ENCODE peak calls at places on chromosome 22, in eight cellular contexts. One of them, this sample, is unnamed.

GRCh38 chr22:47610766-47611165 is 848.3 kb downstream of the TBC1D22A start:
- DNase-seq in HCT116: no peak
- DNase-seq in hepatocyte: no peak
- DNase-seq in PC-3: no peak
- DNase-seq in PC-9: no peak
- DNase-seq in GM23338: no peak
- DNase-seq in OCI-LY7: no peak
- DNase-seq in SK-N-SH: no peak
- DNase-seq in this sample: no peak

GRCh38 chr22:26904483-26904882 is 247.1 kb downstream of the MIAT start:
- DNase-seq in HCT116: no peak
- DNase-seq in hepatocyte: no peak
- DNase-seq in PC-3: no peak
- DNase-seq in PC-9: no peak
- DNase-seq in GM23338: peak; percentile 50
- DNase-seq in OCI-LY7: no peak
- DNase-seq in SK-N-SH: no peak
- DNase-seq in this sample: no peak

GRCh38 chr22:33975841-33976240 is 55.6 kb upstream of the LARGE1 start:
- DNase-seq in HCT116: no peak
- DNase-seq in hepatocyte: no peak
- DNase-seq in PC-3: no peak
- DNase-seq in PC-9: no peak
- DNase-seq in GM23338: no peak
- DNase-seq in OCI-LY7: no peak
- DNase-seq in SK-N-SH: no peak
- DNase-seq in this sample: no peak

GRCh38 chr22:18031670-18032454 is 7.5 kb upstream of the MICAL3 start:
- DNase-seq in HCT116: peak; percentile 82
- DNase-seq in hepatocyte: peak; percentile 59
- DNase-seq in PC-3: peak; percentile 95
- DNase-seq in PC-9: peak; percentile 90
- DNase-seq in GM23338: no peak
- DNase-seq in OCI-LY7: no peak
- DNase-seq in SK-N-SH: no peak
- DNase-seq in this sample: peak; percentile 98

GRCh38 chr22:45094826-45095225 is 68.9 kb upstream of the NUP50 start:
- DNase-seq in HCT116: no peak
- DNase-seq in hepatocyte: no peak
- DNase-seq in PC-3: no peak
- DNase-seq in PC-9: no peak
- DNase-seq in GM23338: no peak
- DNase-seq in OCI-LY7: no peak
- DNase-seq in SK-N-SH: no peak
- DNase-seq in this sample: peak; percentile 33

GRCh38 chr22:28808716-28809355 is 8.5 kb upstream of the XBP1 start:
- DNase-seq in HCT116: no peak
- DNase-seq in hepatocyte: no peak
- DNase-seq in PC-3: no peak
- DNase-seq in PC-9: no peak
- DNase-seq in GM23338: no peak
- DNase-seq in OCI-LY7: no peak
- DNase-seq in SK-N-SH: no peak
- DNase-seq in this sample: no peak

GRCh38 chr22:26671317-26672059 is 14.1 kb downstream of the MIAT start:
- DNase-seq in HCT116: no peak
- DNase-seq in hepatocyte: no peak
- DNase-seq in PC-3: no peak
- DNase-seq in PC-9: no peak
- DNase-seq in GM23338: peak; percentile 58
- DNase-seq in OCI-LY7: peak; percentile 86
- DNase-seq in SK-N-SH: no peak
- DNase-seq in this sample: no peak

GRCh38 chr22:48445113-48445827 is 1382.4 kb downstream of the BRD1 start:
- DNase-seq in HCT116: no peak
- DNase-seq in hepatocyte: no peak
- DNase-seq in PC-3: no peak
- DNase-seq in PC-9: no peak
- DNase-seq in GM23338: no peak
- DNase-seq in OCI-LY7: peak; percentile 38
- DNase-seq in SK-N-SH: no peak
- DNase-seq in this sample: peak; percentile 74

GRCh38 chr22:43800970-43801369 is 11.1 kb downstream of the EFCAB6 start:
- DNase-seq in HCT116: no peak
- DNase-seq in hepatocyte: no peak
- DNase-seq in PC-3: no peak
- DNase-seq in PC-9: no peak
- DNase-seq in GM23338: no peak
- DNase-seq in OCI-LY7: no peak
- DNase-seq in SK-N-SH: no peak
- DNase-seq in this sample: no peak

GRCh38 chr22:47620391-47620790 is 857.9 kb downstream of the TBC1D22A start:
- DNase-seq in HCT116: no peak
- DNase-seq in hepatocyte: no peak
- DNase-seq in PC-3: no peak
- DNase-seq in PC-9: no peak
- DNase-seq in GM23338: no peak
- DNase-seq in OCI-LY7: no peak
- DNase-seq in SK-N-SH: no peak
- DNase-seq in this sample: no peak

GRCh38 chr22:47398921-47399790 is 636.7 kb downstream of the TBC1D22A start:
- DNase-seq in HCT116: no peak
- DNase-seq in hepatocyte: no peak
- DNase-seq in PC-3: no peak
- DNase-seq in PC-9: no peak
- DNase-seq in GM23338: no peak
- DNase-seq in OCI-LY7: no peak
- DNase-seq in SK-N-SH: no peak
- DNase-seq in this sample: no peak

GRCh38 chr22:37681556-37682049 is 4.5 kb upstream of the NOL12 start:
- DNase-seq in HCT116: peak; percentile 62
- DNase-seq in hepatocyte: peak; percentile 89
- DNase-seq in PC-3: peak; percentile 74
- DNase-seq in PC-9: peak; percentile 78
- DNase-seq in GM23338: peak; percentile 91
- DNase-seq in OCI-LY7: peak; percentile 81
- DNase-seq in SK-N-SH: peak; percentile 82
- DNase-seq in this sample: peak; percentile 88

GRCh38 chr22:47776329-47776728 is 1013.9 kb downstream of the TBC1D22A start:
- DNase-seq in HCT116: no peak
- DNase-seq in hepatocyte: no peak
- DNase-seq in PC-3: no peak
- DNase-seq in PC-9: no peak
- DNase-seq in GM23338: no peak
- DNase-seq in OCI-LY7: no peak
- DNase-seq in SK-N-SH: no peak
- DNase-seq in this sample: no peak

GRCh38 chr22:24948356-24949202 is 2.1 kb upstream of the LHFPL7 start:
- DNase-seq in HCT116: no peak
- DNase-seq in hepatocyte: no peak
- DNase-seq in PC-3: no peak
- DNase-seq in PC-9: no peak
- DNase-seq in GM23338: peak; percentile 58
- DNase-seq in OCI-LY7: no peak
- DNase-seq in SK-N-SH: no peak
- DNase-seq in this sample: peak; percentile 17

GRCh38 chr22:28703436-28703835 is 23.8 kb upstream of the TTC28 start:
- DNase-seq in HCT116: no peak
- DNase-seq in hepatocyte: no peak
- DNase-seq in PC-3: no peak
- DNase-seq in PC-9: no peak
- DNase-seq in GM23338: no peak
- DNase-seq in OCI-LY7: no peak
- DNase-seq in SK-N-SH: no peak
- DNase-seq in this sample: no peak

GRCh38 chr22:40661661-40662060 is 17.6 kb upstream of the MCHR1 start:
- DNase-seq in HCT116: no peak
- DNase-seq in hepatocyte: no peak
- DNase-seq in PC-3: no peak
- DNase-seq in PC-9: no peak
- DNase-seq in GM23338: no peak
- DNase-seq in OCI-LY7: no peak
- DNase-seq in SK-N-SH: no peak
- DNase-seq in this sample: peak; percentile 21

DNA sequence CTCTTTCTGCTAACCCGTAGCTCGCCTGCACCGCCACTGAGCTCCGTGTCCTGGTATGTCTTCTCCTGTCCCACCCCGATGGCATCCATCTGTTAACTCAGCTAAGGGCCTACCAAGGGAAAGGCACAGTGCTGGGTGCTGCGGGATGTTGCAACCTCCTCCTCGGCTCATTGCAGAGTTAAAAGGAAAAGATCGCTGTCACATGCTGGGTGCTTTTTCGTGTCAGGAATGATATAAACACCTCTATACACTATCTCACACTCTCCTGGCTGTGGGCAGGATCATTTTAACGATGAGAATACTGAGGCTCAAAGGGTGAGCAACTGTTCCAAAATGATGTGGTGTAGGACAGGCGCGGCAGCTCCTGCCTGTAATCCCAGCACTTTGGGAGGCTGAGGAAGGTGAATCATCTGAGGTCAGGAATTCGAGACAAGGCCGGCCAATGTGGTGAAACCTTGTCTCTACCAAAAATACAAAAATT is 10.1 kb downstream of the TXN2 start:
- DNase-seq in HCT116: no peak
- DNase-seq in hepatocyte: no peak
- DNase-seq in PC-3: peak; percentile 61
- DNase-seq in PC-9: peak; percentile 67
- DNase-seq in GM23338: no peak
- DNase-seq in OCI-LY7: no peak
- DNase-seq in SK-N-SH: no peak
- DNase-seq in this sample: peak; percentile 77
- H3K4me2 ChIP-seq in HCT116: no peak overlapping the region
- H3K4me2 ChIP-seq in hepatocyte: no peak overlapping the region
- H3K4me2 ChIP-seq in PC-3: peak overlapping the region; percentile 17
- H3K4me2 ChIP-seq in PC-9: peak overlapping the region; percentile 8
- H3K4me2 ChIP-seq in GM23338: no peak overlapping the region
- H3K4me2 ChIP-seq in OCI-LY7: no peak overlapping the region
- H3K4me2 ChIP-seq in SK-N-SH: no peak overlapping the region
- H3K4me2 ChIP-seq in this sample: peak overlapping the region; percentile 5

GRCh38 chr22:30283342-30283741 is 6.0 kb downstream of the CASTOR1 start:
- DNase-seq in HCT116: no peak
- DNase-seq in hepatocyte: no peak
- DNase-seq in PC-3: no peak
- DNase-seq in PC-9: no peak
- DNase-seq in GM23338: no peak
- DNase-seq in OCI-LY7: no peak
- DNase-seq in SK-N-SH: no peak
- DNase-seq in this sample: no peak
- H3K9me2 ChIP-seq in HCT116: no peaks in the 10 kb centered on the region
- H3K9me2 ChIP-seq in hepatocyte: no peaks in the 10 kb centered on the region
- H3K9me2 ChIP-seq in PC-3: no peaks in the 10 kb centered on the region
- H3K9me2 ChIP-seq in PC-9: no peaks in the 10 kb centered on the region
- H3K9me2 ChIP-seq in GM23338: no peaks in the 10 kb centered on the region
- H3K9me2 ChIP-seq in OCI-LY7: no peaks in the 10 kb centered on the region
- H3K9me2 ChIP-seq in SK-N-SH: no peaks in the 10 kb centered on the region
- H3K9me2 ChIP-seq in this sample: no peaks in the 10 kb centered on the region

DNA sequence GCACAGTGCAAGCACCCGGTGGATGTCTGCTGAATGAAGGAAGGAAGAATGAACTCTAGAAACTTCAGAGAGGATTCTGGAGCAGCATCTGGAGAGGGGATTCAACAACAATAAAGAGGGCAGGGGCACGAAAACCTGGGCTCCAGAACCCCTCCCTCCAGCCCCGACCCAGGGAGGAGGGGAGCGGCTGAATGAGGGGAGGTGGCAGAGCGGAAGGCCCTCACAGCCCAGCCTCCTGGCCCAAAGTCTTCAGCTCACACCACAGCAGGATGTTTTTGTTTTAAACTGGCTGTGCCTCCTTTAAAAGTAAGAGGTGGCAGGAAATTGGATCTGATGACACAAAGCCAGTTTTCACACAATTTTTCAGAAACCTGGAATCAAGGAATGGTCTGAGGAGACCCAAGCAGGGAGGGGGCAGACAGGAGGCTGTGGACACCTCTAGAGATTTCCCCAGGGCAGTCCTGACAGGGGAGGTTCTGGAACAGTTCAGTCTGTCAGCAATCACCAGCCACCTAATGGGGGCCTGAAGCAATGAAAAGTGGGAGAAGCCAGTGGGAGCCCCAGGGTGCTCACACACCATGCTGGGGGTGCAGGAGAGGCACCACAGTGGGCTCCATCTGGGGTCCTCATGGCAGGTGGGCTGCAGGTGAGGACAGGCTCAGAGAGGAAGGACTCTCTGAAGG is 44.4 kb upstream of the TCF20 start:
- DNase-seq in HCT116: no peak
- DNase-seq in hepatocyte: no peak
- DNase-seq in PC-3: no peak
- DNase-seq in PC-9: no peak
- DNase-seq in GM23338: no peak
- DNase-seq in OCI-LY7: no peak
- DNase-seq in SK-N-SH: no peak
- DNase-seq in this sample: no peak
- H3K4me2 ChIP-seq in HCT116: peak overlapping the region; percentile 78
- H3K4me2 ChIP-seq in hepatocyte: peak overlapping the region; percentile 22
- H3K4me2 ChIP-seq in PC-3: no peak overlapping the region
- H3K4me2 ChIP-seq in PC-9: peak overlapping the region; percentile 42
- H3K4me2 ChIP-seq in GM23338: no peak overlapping the region
- H3K4me2 ChIP-seq in OCI-LY7: no peak overlapping the region
- H3K4me2 ChIP-seq in SK-N-SH: no peak overlapping the region
- H3K4me2 ChIP-seq in this sample: no peak overlapping the region

GRCh38 chr22:49564054-49564453 is 263.6 kb downstream of the BRD1 start:
- DNase-seq in HCT116: no peak
- DNase-seq in hepatocyte: no peak
- DNase-seq in PC-3: no peak
- DNase-seq in PC-9: no peak
- DNase-seq in GM23338: no peak
- DNase-seq in OCI-LY7: no peak
- DNase-seq in SK-N-SH: no peak
- DNase-seq in this sample: no peak

GRCh38 chr22:49561976-49562375 is 265.7 kb downstream of the BRD1 start:
- DNase-seq in HCT116: no peak
- DNase-seq in hepatocyte: no peak
- DNase-seq in PC-3: no peak
- DNase-seq in PC-9: no peak
- DNase-seq in GM23338: no peak
- DNase-seq in OCI-LY7: no peak
- DNase-seq in SK-N-SH: no peak
- DNase-seq in this sample: no peak

GRCh38 chr22:49562685-49563249 is 264.9 kb downstream of the BRD1 start:
- DNase-seq in HCT116: no peak
- DNase-seq in hepatocyte: no peak
- DNase-seq in PC-3: no peak
- DNase-seq in PC-9: no peak
- DNase-seq in GM23338: no peak
- DNase-seq in OCI-LY7: no peak
- DNase-seq in SK-N-SH: no peak
- DNase-seq in this sample: no peak

GRCh38 chr22:49564666-49565515 is 262.8 kb downstream of the BRD1 start:
- DNase-seq in HCT116: no peak
- DNase-seq in hepatocyte: no peak
- DNase-seq in PC-3: no peak
- DNase-seq in PC-9: no peak
- DNase-seq in GM23338: no peak
- DNase-seq in OCI-LY7: no peak
- DNase-seq in SK-N-SH: no peak
- DNase-seq in this sample: no peak

DNA sequence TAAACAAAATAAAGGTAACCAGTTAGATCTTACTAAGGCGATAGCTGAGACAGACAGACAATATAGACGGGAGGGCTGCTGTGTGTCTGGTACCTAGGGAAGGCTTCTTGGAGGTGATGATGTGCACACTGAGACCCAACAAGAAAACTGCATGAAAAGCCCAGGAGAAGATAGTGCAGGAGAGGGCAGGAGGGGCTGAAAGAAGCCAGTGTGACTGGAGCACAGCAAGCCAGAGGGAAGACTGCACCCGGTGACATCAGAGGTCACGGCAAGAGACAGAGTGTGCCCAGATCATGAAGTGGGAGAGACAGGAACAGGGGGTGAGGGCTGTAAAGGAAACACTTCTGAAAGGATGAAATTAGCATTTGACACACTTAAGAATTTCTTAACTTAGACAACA is 266.3 kb downstream of the BRD1 start:
- DNase-seq in HCT116: no peak
- DNase-seq in hepatocyte: no peak
- DNase-seq in PC-3: no peak
- DNase-seq in PC-9: no peak
- DNase-seq in GM23338: no peak
- DNase-seq in OCI-LY7: no peak
- DNase-seq in SK-N-SH: no peak
- DNase-seq in this sample: no peak
- H3K9me2 ChIP-seq in HCT116: no peaks in the 10 kb centered on the region
- H3K9me2 ChIP-seq in hepatocyte: no peaks in the 10 kb centered on the region
- H3K9me2 ChIP-seq in PC-3: no peaks in the 10 kb centered on the region
- H3K9me2 ChIP-seq in PC-9: no peaks in the 10 kb centered on the region
- H3K9me2 ChIP-seq in GM23338: no peaks in the 10 kb centered on the region
- H3K9me2 ChIP-seq in OCI-LY7: no peaks in the 10 kb centered on the region
- H3K9me2 ChIP-seq in SK-N-SH: no peaks in the 10 kb centered on the region
- H3K9me2 ChIP-seq in this sample: no peaks in the 10 kb centered on the region

This sample was measured in GM23248.